ENCODE peak calls at places on chromosome 19, in eight cellular contexts. A is globus pallidus; U is stimulated activated CD8-positive, alpha-beta memory T cell treated with anti-CD3 and anti-CD28 coated beads, Interleukin-2, amount 100 ng/mL, for 1 hour; B is activated CD4-positive, alpha-beta T cell treated with anti-CD3 and anti-CD28 coated beads, Interleukin-2, amount 50 U/mL, for 1 hour; M is body of pancreas; Z is Daoy; W is PC-3; Y is GOT3. S is an unnamed sample.

GRCh38 chr19:6324757-6325156 is 8.7 kb downstream of the ACER1 start:
- DNase-seq in A (no peak), U (no peak), B (no peak), M (no peak), Z (no peak), W (no peak), Y (no peak), S (no peak)

GRCh38 chr19:10612515-10613119 is 12.7 kb upstream of the SLC44A2 start:
- DNase-seq in A (peak), U (no peak), B (no peak), M (peak), Z (no peak), W (no peak), Y (no peak), S (peak)

GRCh38 chr19:51034704-51035103 is at the start of gene KLK12:
- DNase-seq in A (no peak), U (no peak), B (no peak), M (no peak), Z (no peak), W (no peak), Y (no peak), S (no peak)

GRCh38 chr19:39501340-39501739 is 2.6 kb downstream of the DLL3 start:
- DNase-seq in A (no peak), U (no peak), B (no peak), M (no peak), Z (no peak), W (no peak), Y (no peak), S (no peak)

GRCh38 chr19:10894911-10895213 is 23.5 kb downstream of the CARM1 start:
- DNase-seq in A (no peak), U (no peak), B (no peak), M (no peak), Z (no peak), W (no peak), Y (no peak), S (no peak)

GRCh38 chr19:47047931-47048399 is 459 bp downstream of the TMEM160 start:
- DNase-seq in A (peak), U (peak), B (peak), M (peak), Z (peak), W (peak), Y (peak), S (peak)

GRCh38 chr19:18894254-18895037 is 1.5 kb downstream of the CERS1 start:
- DNase-seq in A (peak), U (no peak), B (no peak), M (no peak), Z (peak), W (no peak), Y (no peak), S (no peak)

GRCh38 chr19:28934626-28935025 is 278.3 kb downstream of the UQCRFS1 start:
- DNase-seq in A (no peak), U (no peak), B (no peak), M (no peak), Z (no peak), W (no peak), Y (no peak), S (no peak)

GRCh38 chr19:49889687-49890348 is 6.9 kb downstream of the IL4I1 start:
- DNase-seq in A (peak), U (peak), B (peak), M (peak), Z (no peak), W (no peak), Y (no peak), S (peak)

GRCh38 chr19:55488986-55489710 is 912 bp downstream of the SSC5D start:
- DNase-seq in A (no peak), U (no peak), B (no peak), M (no peak), Z (no peak), W (no peak), Y (no peak), S (no peak)

GRCh38 chr19:39296055-39296645 is at the start of gene IFNL1:
- DNase-seq in A (no peak), U (no peak), B (no peak), M (no peak), Z (peak), W (no peak), Y (no peak), S (peak)